ENCODE peak calls at places on chromosomes 11 and 22, in six cellular contexts. J is PC-3, S is Peyer's patch, K is progenitor cell of endocrine pancreas, F is cardiac muscle cell, C is tibial nerve. X is an unnamed sample.
A peak's percentile ranks its signal among the peaks of the same experiment; 100 is the strongest.

GRCh38 chr22:49063040-49063329 is 764.7 kb downstream of the BRD1 start:
- DNase-seq in J (no peak), S (peak; percentile 16), K (no peak), F (no peak), C (no peak), X (no peak)

GRCh38 chr11:46458491-46458890 is 66.9 kb upstream of the CHRM4 start:
- DNase-seq in J (no peak), S (no peak), K (no peak), F (no peak), C (no peak), X (no peak)

GRCh38 chr22:38967451-38968450 is 10.3 kb downstream of the APOBEC3A start:
- DNase-seq in J (no peak), S (no peak), K (no peak), F (no peak), C (no peak), X (no peak)

GRCh38 chr22:50271011-50271394 is 823 bp upstream of the MAPK11 start:
- DNase-seq in J (no peak), S (no peak), K (no peak), F (no peak), C (no peak), X (no peak)

GRCh38 chr22:38751422-38752346 is 4.1 kb downstream of the SUN2 start:
- DNase-seq in J (no peak), S (no peak), K (no peak), F (no peak), C (no peak), X (peak; percentile 68)

GRCh38 chr22:28141614-28142013 is 222.6 kb upstream of the PITPNB start:
- DNase-seq in J (peak; percentile 8), S (no peak), K (no peak), F (peak; percentile 74), C (no peak), X (no peak)

GRCh38 chr11:19326499-19326898 is 85.8 kb upstream of the E2F8 start:
- DNase-seq in J (peak; percentile 39), S (no peak), K (no peak), F (peak; percentile 58), C (no peak), X (no peak)

GRCh38 chr22:40224702-40225101 is 47.0 kb downstream of the TNRC6B start:
- DNase-seq in J (no peak), S (no peak), K (no peak), F (no peak), C (no peak), X (no peak)

GRCh38 chr22:30601464-30601863 is 5.5 kb upstream of the TCN2 start:
- DNase-seq in J (no peak), S (no peak), K (no peak), F (no peak), C (no peak), X (no peak)

GRCh38 chr11:15075162-15075526 is 1.8 kb downstream of the CALCB start:
- DNase-seq in J (no peak), S (no peak), K (no peak), F (no peak), C (no peak), X (no peak)

GRCh38 chr11:65591939-65592814 is 3.4 kb downstream of the KCNK7 start:
- DNase-seq in J (no peak), S (peak; percentile 77), K (no peak), F (peak; percentile 38), C (peak; percentile 55), X (no peak)
- TF ChIP-seq CTCF in J (no peak), S (no peak), K (peak; percentile 40), F (no peak), C (no peak), X (no peak)

DNA sequence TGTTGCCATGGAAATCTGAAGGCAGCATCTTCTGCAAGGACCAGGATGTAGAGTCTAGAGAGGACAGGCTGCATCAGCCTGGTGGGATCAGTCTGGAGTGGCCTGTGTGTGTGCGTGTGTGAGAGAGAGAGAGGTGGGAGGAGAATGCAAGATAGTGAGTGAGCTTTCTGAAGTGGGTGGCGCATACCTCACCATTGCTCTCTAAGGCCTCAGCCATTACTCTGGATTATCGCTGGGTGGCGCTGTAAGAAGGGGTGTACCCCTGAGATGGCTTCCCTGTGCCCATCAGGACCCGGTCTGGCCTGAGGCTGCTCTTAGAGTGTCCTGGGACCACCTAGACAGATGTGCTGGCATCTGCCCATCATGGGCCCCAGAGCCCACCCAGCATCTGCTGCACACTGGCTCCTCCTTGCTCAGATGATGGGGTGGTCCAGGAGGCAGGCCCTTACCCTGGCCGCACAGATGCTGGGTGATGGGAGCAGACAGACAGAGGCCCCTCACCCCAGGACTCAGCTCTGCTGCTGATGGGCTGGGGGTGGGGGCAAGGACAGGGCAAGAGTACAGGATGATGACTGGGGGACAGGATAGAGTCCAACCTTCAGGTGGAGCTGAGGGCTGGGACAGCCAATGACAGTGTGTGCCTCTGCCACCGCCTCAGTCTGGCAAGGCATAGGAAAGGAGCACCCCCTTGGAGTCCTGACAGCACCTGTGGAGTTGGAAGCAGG is 25.7 kb upstream of the TUB start:
- DNase-seq in J (no peak), S (no peak), K (no peak), F (no peak), C (no peak), X (no peak)
- TF ChIP-seq CTCF in J (peak; percentile 47), S (no peak), K (peak; percentile 26), F (peak; percentile 31), C (no peak), X (peak; percentile 45)

GRCh38 chr11:3046190-3046589 is 11.0 kb downstream of the CARS1 start:
- DNase-seq in J (peak; percentile 8), S (no peak), K (no peak), F (no peak), C (no peak), X (no peak)
- TF ChIP-seq CTCF in J (peak; percentile 42), S (no peak), K (no peak), F (peak; percentile 19), C (peak; percentile 13), X (peak; percentile 11)

DNA sequence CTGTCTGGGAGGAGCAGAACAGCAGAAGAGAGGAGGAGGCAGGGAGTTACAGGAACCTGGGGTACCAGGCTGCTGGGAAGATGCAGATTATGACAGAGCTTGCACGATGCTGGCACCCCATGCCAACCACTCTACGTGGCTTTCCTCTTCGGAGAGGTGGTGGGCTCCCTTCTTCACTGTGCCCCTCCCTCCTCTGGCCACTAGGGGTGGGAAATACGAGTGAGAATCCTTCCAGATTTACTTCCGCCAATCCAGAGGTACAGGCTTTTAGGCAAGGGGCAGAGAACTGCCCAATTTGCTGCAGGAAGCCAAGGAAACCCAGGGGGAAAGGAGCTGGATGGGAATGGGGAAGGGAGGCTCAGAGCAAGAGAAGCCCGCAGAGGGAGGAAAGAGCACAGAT is 12.3 kb downstream of the HYOU1 start:
- DNase-seq in J (no peak), S (no peak), K (no peak), F (no peak), C (no peak), X (no peak)
- TF ChIP-seq CTCF in J (no peak), S (no peak), K (peak; percentile 43), F (no peak), C (no peak), X (peak; percentile 36)

GRCh38 chr11:34495239-34495723 is 18.3 kb downstream of the ELF5 start:
- DNase-seq in J (no peak), S (no peak), K (no peak), F (no peak), C (no peak), X (no peak)

GRCh38 chr11:34493468-34493867 is 20.1 kb downstream of the ELF5 start:
- DNase-seq in J (no peak), S (no peak), K (no peak), F (no peak), C (no peak), X (no peak)

GRCh38 chr11:34490304-34490703 is 23.3 kb downstream of the ELF5 start:
- DNase-seq in J (no peak), S (no peak), K (no peak), F (no peak), C (no peak), X (no peak)

GRCh38 chr11:34493926-34494595 is 19.5 kb downstream of the ELF5 start:
- DNase-seq in J (no peak), S (no peak), K (no peak), F (no peak), C (no peak), X (no peak)

DNA sequence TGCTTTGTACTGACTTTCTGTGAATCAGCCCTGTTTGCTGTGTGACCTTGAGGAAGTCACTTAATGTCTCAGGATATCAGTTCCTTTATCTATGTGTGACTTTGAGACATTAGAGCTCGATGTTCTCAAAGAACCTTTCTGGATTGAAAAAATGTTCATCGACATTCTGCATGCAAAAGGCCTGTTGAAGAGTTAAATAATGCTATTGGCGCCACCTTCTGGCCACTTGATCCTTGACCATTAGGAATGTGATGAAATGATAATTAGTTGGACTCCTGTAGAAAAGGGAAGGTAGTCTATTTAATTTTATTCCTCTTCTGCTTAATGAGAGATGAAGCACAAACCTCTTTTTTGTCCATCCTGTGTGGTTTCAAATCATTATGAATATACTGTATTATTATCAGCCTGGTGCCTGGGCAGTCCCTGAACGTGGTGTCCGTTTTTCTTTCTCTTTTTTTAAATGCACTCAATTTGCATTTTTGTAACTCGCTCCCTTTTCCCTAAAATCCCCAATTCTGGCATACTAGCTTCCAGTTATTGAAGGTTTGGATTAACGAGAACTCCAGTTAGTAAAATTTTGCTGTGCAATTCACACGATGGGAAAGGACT is 20.7 kb downstream of the ELF5 start:
- DNase-seq in J (peak; percentile 72), S (no peak), K (peak; percentile 39), F (peak; percentile 78), C (peak; percentile 68), X (no peak)
- TF ChIP-seq CTCF in J (peak; percentile 84), S (peak; percentile 28), K (peak; percentile 86), F (peak; percentile 63), C (peak; percentile 59), X (peak; percentile 61)

DNA sequence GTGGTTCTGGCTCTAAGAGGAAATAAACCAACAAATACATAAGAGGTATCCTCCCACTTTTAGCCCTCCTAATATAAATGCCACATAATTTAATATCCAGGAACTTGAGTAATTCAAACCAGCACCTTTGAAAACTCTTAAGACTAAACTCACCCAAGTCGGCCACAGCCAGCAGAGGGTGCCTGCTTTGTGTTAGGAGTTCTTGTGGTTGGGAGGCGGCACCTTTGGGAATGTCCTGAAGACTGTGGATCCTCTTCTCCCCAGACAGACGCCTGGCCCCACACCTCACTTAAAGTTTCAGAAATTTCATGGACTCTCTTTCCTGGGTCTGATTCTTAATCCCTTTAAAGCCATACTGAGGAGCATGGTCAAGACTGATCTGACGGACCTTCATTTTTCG is 169.0 kb downstream of the TBC1D22A start:
- DNase-seq in J (peak; percentile 36), S (no peak), K (no peak), F (peak; percentile 29), C (no peak), X (no peak)
- TF ChIP-seq CTCF in J (peak; percentile 42), S (no peak), K (no peak), F (peak; percentile 29), C (no peak), X (no peak)

DNA sequence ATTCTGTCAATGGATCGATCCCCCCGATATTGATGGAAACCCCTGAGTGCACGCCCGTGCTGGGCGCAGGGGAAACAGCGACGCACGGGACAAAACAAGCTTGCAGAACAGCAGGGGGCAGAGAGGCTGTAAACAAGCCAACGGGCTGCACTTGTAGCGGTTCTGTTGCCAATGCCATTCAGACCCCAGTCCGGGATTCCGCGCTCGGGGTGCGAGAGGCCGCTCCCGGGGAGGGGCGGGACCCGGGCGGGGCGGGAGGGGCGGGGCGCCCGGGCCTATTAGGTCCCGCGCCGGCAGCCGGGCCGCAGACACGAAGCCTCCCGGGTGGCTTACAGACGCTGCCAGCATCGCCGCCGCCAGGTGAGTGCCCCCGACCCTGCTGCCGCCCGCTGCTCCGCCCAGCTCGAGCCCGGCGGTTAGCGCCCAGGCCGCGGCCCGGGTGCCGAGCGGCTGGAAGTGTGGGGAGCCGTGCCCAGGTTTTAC is at the start of gene BIK:
- DNase-seq in J (peak; percentile 44), S (peak; percentile 78), K (peak; percentile 31), F (peak; percentile 35), C (no peak), X (no peak)
- TF ChIP-seq CTCF in J (no peak), S (no peak), K (peak; percentile 32), F (peak; percentile 31), C (no peak), X (peak; percentile 49)

X was measured in GM12864.